ENCODE peak calls at places on chromosomes 13 and 19, in ten cellular contexts. One of them, this sample, is unnamed.

GRCh38 chr19:1151917-1152601 is 22.0 kb downstream of the SBNO2 start:
- DNase-seq in gastrocnemius medialis: peak
- DNase-seq in T-helper 9 cell: no peak
- DNase-seq in stimulated activated CD4-positive, alpha-beta T cell treated with anti-CD3 and anti-CD28 coated beads, Interleukin-12 subunit alpha, Interleukin-12 subunit beta, amount 100 ng/mL, for 4 hours: no peak
- DNase-seq in stimulated activated CD8-positive, alpha-beta memory T cell treated with anti-CD3 and anti-CD28 coated beads, Interleukin-7, amount 100 ng/mL, for 1 hour: no peak
- DNase-seq in NCI-H345: no peak
- DNase-seq in hippocampal formation: no peak
- DNase-seq in dermis microvascular lymphatic vessel endothelial cell: no peak
- DNase-seq in activated T-cell treated with anti-CD3 and anti-CD28 coated beads for 1 hour: no peak
- DNase-seq in non-pigmented ciliary epithelial cell: no peak
- DNase-seq in this sample: no peak

GRCh38 chr19:6849876-6850275 is 37.5 kb upstream of the ADGRE1 start:
- DNase-seq in gastrocnemius medialis: no peak
- DNase-seq in T-helper 9 cell: no peak
- DNase-seq in stimulated activated CD4-positive, alpha-beta T cell treated with anti-CD3 and anti-CD28 coated beads, Interleukin-12 subunit alpha, Interleukin-12 subunit beta, amount 100 ng/mL, for 4 hours: no peak
- DNase-seq in stimulated activated CD8-positive, alpha-beta memory T cell treated with anti-CD3 and anti-CD28 coated beads, Interleukin-7, amount 100 ng/mL, for 1 hour: no peak
- DNase-seq in NCI-H345: no peak
- DNase-seq in hippocampal formation: no peak
- DNase-seq in dermis microvascular lymphatic vessel endothelial cell: peak
- DNase-seq in activated T-cell treated with anti-CD3 and anti-CD28 coated beads for 1 hour: no peak
- DNase-seq in non-pigmented ciliary epithelial cell: no peak
- DNase-seq in this sample: no peak

GRCh38 chr13:109036091-109036490 is 406.7 kb downstream of the MYO16 start:
- DNase-seq in gastrocnemius medialis: no peak
- DNase-seq in T-helper 9 cell: no peak
- DNase-seq in stimulated activated CD4-positive, alpha-beta T cell treated with anti-CD3 and anti-CD28 coated beads, Interleukin-12 subunit alpha, Interleukin-12 subunit beta, amount 100 ng/mL, for 4 hours: no peak
- DNase-seq in stimulated activated CD8-positive, alpha-beta memory T cell treated with anti-CD3 and anti-CD28 coated beads, Interleukin-7, amount 100 ng/mL, for 1 hour: no peak
- DNase-seq in NCI-H345: no peak
- DNase-seq in hippocampal formation: no peak
- DNase-seq in dermis microvascular lymphatic vessel endothelial cell: no peak
- DNase-seq in activated T-cell treated with anti-CD3 and anti-CD28 coated beads for 1 hour: no peak
- DNase-seq in non-pigmented ciliary epithelial cell: no peak
- DNase-seq in this sample: no peak

GRCh38 chr13:25372275-25373081 is 704 bp downstream of the ATP8A2 start:
- DNase-seq in gastrocnemius medialis: no peak
- DNase-seq in T-helper 9 cell: no peak
- DNase-seq in stimulated activated CD4-positive, alpha-beta T cell treated with anti-CD3 and anti-CD28 coated beads, Interleukin-12 subunit alpha, Interleukin-12 subunit beta, amount 100 ng/mL, for 4 hours: no peak
- DNase-seq in stimulated activated CD8-positive, alpha-beta memory T cell treated with anti-CD3 and anti-CD28 coated beads, Interleukin-7, amount 100 ng/mL, for 1 hour: no peak
- DNase-seq in NCI-H345: peak
- DNase-seq in hippocampal formation: no peak
- DNase-seq in dermis microvascular lymphatic vessel endothelial cell: no peak
- DNase-seq in activated T-cell treated with anti-CD3 and anti-CD28 coated beads for 1 hour: no peak
- DNase-seq in non-pigmented ciliary epithelial cell: no peak
- DNase-seq in this sample: no peak

GRCh38 chr13:83515267-83515666 is 367.0 kb downstream of the SLITRK1 start:
- DNase-seq in gastrocnemius medialis: no peak
- DNase-seq in T-helper 9 cell: no peak
- DNase-seq in stimulated activated CD4-positive, alpha-beta T cell treated with anti-CD3 and anti-CD28 coated beads, Interleukin-12 subunit alpha, Interleukin-12 subunit beta, amount 100 ng/mL, for 4 hours: no peak
- DNase-seq in stimulated activated CD8-positive, alpha-beta memory T cell treated with anti-CD3 and anti-CD28 coated beads, Interleukin-7, amount 100 ng/mL, for 1 hour: no peak
- DNase-seq in NCI-H345: no peak
- DNase-seq in hippocampal formation: no peak
- DNase-seq in dermis microvascular lymphatic vessel endothelial cell: no peak
- DNase-seq in activated T-cell treated with anti-CD3 and anti-CD28 coated beads for 1 hour: no peak
- DNase-seq in non-pigmented ciliary epithelial cell: peak
- DNase-seq in this sample: no peak

GRCh38 chr13:28503182-28503980 is 8.5 kb upstream of the FLT1 start:
- DNase-seq in gastrocnemius medialis: no peak
- DNase-seq in T-helper 9 cell: no peak
- DNase-seq in stimulated activated CD4-positive, alpha-beta T cell treated with anti-CD3 and anti-CD28 coated beads, Interleukin-12 subunit alpha, Interleukin-12 subunit beta, amount 100 ng/mL, for 4 hours: no peak
- DNase-seq in stimulated activated CD8-positive, alpha-beta memory T cell treated with anti-CD3 and anti-CD28 coated beads, Interleukin-7, amount 100 ng/mL, for 1 hour: no peak
- DNase-seq in NCI-H345: no peak
- DNase-seq in hippocampal formation: no peak
- DNase-seq in dermis microvascular lymphatic vessel endothelial cell: no peak
- DNase-seq in activated T-cell treated with anti-CD3 and anti-CD28 coated beads for 1 hour: no peak
- DNase-seq in non-pigmented ciliary epithelial cell: no peak
- DNase-seq in this sample: no peak

GRCh38 chr13:30493670-30494381 is 28.1 kb upstream of the HMGB1 start:
- DNase-seq in gastrocnemius medialis: no peak
- DNase-seq in T-helper 9 cell: no peak
- DNase-seq in stimulated activated CD4-positive, alpha-beta T cell treated with anti-CD3 and anti-CD28 coated beads, Interleukin-12 subunit alpha, Interleukin-12 subunit beta, amount 100 ng/mL, for 4 hours: no peak
- DNase-seq in stimulated activated CD8-positive, alpha-beta memory T cell treated with anti-CD3 and anti-CD28 coated beads, Interleukin-7, amount 100 ng/mL, for 1 hour: no peak
- DNase-seq in NCI-H345: peak
- DNase-seq in hippocampal formation: no peak
- DNase-seq in dermis microvascular lymphatic vessel endothelial cell: no peak
- DNase-seq in activated T-cell treated with anti-CD3 and anti-CD28 coated beads for 1 hour: no peak
- DNase-seq in non-pigmented ciliary epithelial cell: no peak
- DNase-seq in this sample: no peak

GRCh38 chr13:93029536-93029935 is 197.1 kb upstream of the GPC6 start:
- DNase-seq in gastrocnemius medialis: no peak
- DNase-seq in T-helper 9 cell: no peak
- DNase-seq in stimulated activated CD4-positive, alpha-beta T cell treated with anti-CD3 and anti-CD28 coated beads, Interleukin-12 subunit alpha, Interleukin-12 subunit beta, amount 100 ng/mL, for 4 hours: no peak
- DNase-seq in stimulated activated CD8-positive, alpha-beta memory T cell treated with anti-CD3 and anti-CD28 coated beads, Interleukin-7, amount 100 ng/mL, for 1 hour: no peak
- DNase-seq in NCI-H345: no peak
- DNase-seq in hippocampal formation: no peak
- DNase-seq in dermis microvascular lymphatic vessel endothelial cell: no peak
- DNase-seq in activated T-cell treated with anti-CD3 and anti-CD28 coated beads for 1 hour: no peak
- DNase-seq in non-pigmented ciliary epithelial cell: no peak
- DNase-seq in this sample: no peak

GRCh38 chr13:46164661-46165060 is 17.3 kb downstream of the LCP1 start:
- DNase-seq in gastrocnemius medialis: no peak
- DNase-seq in T-helper 9 cell: no peak
- DNase-seq in stimulated activated CD4-positive, alpha-beta T cell treated with anti-CD3 and anti-CD28 coated beads, Interleukin-12 subunit alpha, Interleukin-12 subunit beta, amount 100 ng/mL, for 4 hours: no peak
- DNase-seq in stimulated activated CD8-positive, alpha-beta memory T cell treated with anti-CD3 and anti-CD28 coated beads, Interleukin-7, amount 100 ng/mL, for 1 hour: no peak
- DNase-seq in NCI-H345: no peak
- DNase-seq in hippocampal formation: no peak
- DNase-seq in dermis microvascular lymphatic vessel endothelial cell: no peak
- DNase-seq in activated T-cell treated with anti-CD3 and anti-CD28 coated beads for 1 hour: no peak
- DNase-seq in non-pigmented ciliary epithelial cell: no peak
- DNase-seq in this sample: no peak

GRCh38 chr19:10333758-10334339 is 520 bp upstream of the RAVER1 start:
- DNase-seq in gastrocnemius medialis: no peak
- DNase-seq in T-helper 9 cell: no peak
- DNase-seq in stimulated activated CD4-positive, alpha-beta T cell treated with anti-CD3 and anti-CD28 coated beads, Interleukin-12 subunit alpha, Interleukin-12 subunit beta, amount 100 ng/mL, for 4 hours: no peak
- DNase-seq in stimulated activated CD8-positive, alpha-beta memory T cell treated with anti-CD3 and anti-CD28 coated beads, Interleukin-7, amount 100 ng/mL, for 1 hour: no peak
- DNase-seq in NCI-H345: peak
- DNase-seq in hippocampal formation: no peak
- DNase-seq in dermis microvascular lymphatic vessel endothelial cell: no peak
- DNase-seq in activated T-cell treated with anti-CD3 and anti-CD28 coated beads for 1 hour: no peak
- DNase-seq in non-pigmented ciliary epithelial cell: no peak
- DNase-seq in this sample: no peak

GRCh38 chr13:37211542-37211941 is 106.1 kb upstream of the CSNK1A1L start:
- DNase-seq in gastrocnemius medialis: no peak
- DNase-seq in T-helper 9 cell: no peak
- DNase-seq in stimulated activated CD4-positive, alpha-beta T cell treated with anti-CD3 and anti-CD28 coated beads, Interleukin-12 subunit alpha, Interleukin-12 subunit beta, amount 100 ng/mL, for 4 hours: no peak
- DNase-seq in stimulated activated CD8-positive, alpha-beta memory T cell treated with anti-CD3 and anti-CD28 coated beads, Interleukin-7, amount 100 ng/mL, for 1 hour: no peak
- DNase-seq in NCI-H345: no peak
- DNase-seq in hippocampal formation: no peak
- DNase-seq in dermis microvascular lymphatic vessel endothelial cell: no peak
- DNase-seq in activated T-cell treated with anti-CD3 and anti-CD28 coated beads for 1 hour: no peak
- DNase-seq in non-pigmented ciliary epithelial cell: no peak
- DNase-seq in this sample: no peak

GRCh38 chr19:6044056-6044805 is 66.1 kb downstream of the RFX2 start:
- DNase-seq in gastrocnemius medialis: no peak
- DNase-seq in T-helper 9 cell: no peak
- DNase-seq in stimulated activated CD4-positive, alpha-beta T cell treated with anti-CD3 and anti-CD28 coated beads, Interleukin-12 subunit alpha, Interleukin-12 subunit beta, amount 100 ng/mL, for 4 hours: no peak
- DNase-seq in stimulated activated CD8-positive, alpha-beta memory T cell treated with anti-CD3 and anti-CD28 coated beads, Interleukin-7, amount 100 ng/mL, for 1 hour: no peak
- DNase-seq in NCI-H345: no peak
- DNase-seq in hippocampal formation: no peak
- DNase-seq in dermis microvascular lymphatic vessel endothelial cell: no peak
- DNase-seq in activated T-cell treated with anti-CD3 and anti-CD28 coated beads for 1 hour: no peak
- DNase-seq in non-pigmented ciliary epithelial cell: no peak
- DNase-seq in this sample: no peak

GRCh38 chr19:44796701-44797115 is 12.2 kb upstream of the BCAM start:
- DNase-seq in gastrocnemius medialis: peak
- DNase-seq in T-helper 9 cell: no peak
- DNase-seq in stimulated activated CD4-positive, alpha-beta T cell treated with anti-CD3 and anti-CD28 coated beads, Interleukin-12 subunit alpha, Interleukin-12 subunit beta, amount 100 ng/mL, for 4 hours: no peak
- DNase-seq in stimulated activated CD8-positive, alpha-beta memory T cell treated with anti-CD3 and anti-CD28 coated beads, Interleukin-7, amount 100 ng/mL, for 1 hour: no peak
- DNase-seq in NCI-H345: peak
- DNase-seq in hippocampal formation: no peak
- DNase-seq in dermis microvascular lymphatic vessel endothelial cell: peak
- DNase-seq in activated T-cell treated with anti-CD3 and anti-CD28 coated beads for 1 hour: no peak
- DNase-seq in non-pigmented ciliary epithelial cell: no peak
- DNase-seq in this sample: no peak

GRCh38 chr19:30175987-30176386 is 196.2 kb upstream of the ZNF536 start:
- DNase-seq in gastrocnemius medialis: no peak
- DNase-seq in T-helper 9 cell: no peak
- DNase-seq in stimulated activated CD4-positive, alpha-beta T cell treated with anti-CD3 and anti-CD28 coated beads, Interleukin-12 subunit alpha, Interleukin-12 subunit beta, amount 100 ng/mL, for 4 hours: no peak
- DNase-seq in stimulated activated CD8-positive, alpha-beta memory T cell treated with anti-CD3 and anti-CD28 coated beads, Interleukin-7, amount 100 ng/mL, for 1 hour: no peak
- DNase-seq in NCI-H345: no peak
- DNase-seq in hippocampal formation: no peak
- DNase-seq in dermis microvascular lymphatic vessel endothelial cell: no peak
- DNase-seq in activated T-cell treated with anti-CD3 and anti-CD28 coated beads for 1 hour: no peak
- DNase-seq in non-pigmented ciliary epithelial cell: no peak
- DNase-seq in this sample: no peak